ENCODE peak calls at places on chromosome 7, in seven cellular contexts. One of them, this sample, is unnamed.

GRCh38 chr7:1352656-1353286 is 106.5 kb downstream of the MICALL2 start:
- DNase-seq in Calu3: no peak
- DNase-seq in NB4: no peak
- DNase-seq in dorsolateral prefrontal cortex: no peak
- DNase-seq in RWPE1: no peak
- DNase-seq in lung: no peak
- DNase-seq in PC-9: no peak
- DNase-seq in this sample: no peak

GRCh38 chr7:103632972-103633371 is 187.0 kb upstream of the SLC26A5 start:
- DNase-seq in Calu3: no peak
- DNase-seq in NB4: no peak
- DNase-seq in dorsolateral prefrontal cortex: no peak
- DNase-seq in RWPE1: peak
- DNase-seq in lung: no peak
- DNase-seq in PC-9: no peak
- DNase-seq in this sample: no peak

GRCh38 chr7:142176901-142177300 is 65.4 kb downstream of the MGAM2 start:
- DNase-seq in Calu3: no peak
- DNase-seq in NB4: peak
- DNase-seq in dorsolateral prefrontal cortex: no peak
- DNase-seq in RWPE1: no peak
- DNase-seq in lung: no peak
- DNase-seq in PC-9: no peak
- DNase-seq in this sample: no peak

GRCh38 chr7:2680792-2681490 is 7.1 kb upstream of the AMZ1 start:
- DNase-seq in Calu3: peak
- DNase-seq in NB4: peak
- DNase-seq in dorsolateral prefrontal cortex: peak
- DNase-seq in RWPE1: peak
- DNase-seq in lung: peak
- DNase-seq in PC-9: peak
- DNase-seq in this sample: peak

GRCh38 chr7:116347151-116347832 is 137.0 kb downstream of the TES start:
- DNase-seq in Calu3: no peak
- DNase-seq in NB4: no peak
- DNase-seq in dorsolateral prefrontal cortex: no peak
- DNase-seq in RWPE1: no peak
- DNase-seq in lung: no peak
- DNase-seq in PC-9: no peak
- DNase-seq in this sample: no peak

GRCh38 chr7:44050121-44050914 is 5.8 kb downstream of the DBNL start:
- DNase-seq in Calu3: no peak
- DNase-seq in NB4: no peak
- DNase-seq in dorsolateral prefrontal cortex: no peak
- DNase-seq in RWPE1: no peak
- DNase-seq in lung: no peak
- DNase-seq in PC-9: no peak
- DNase-seq in this sample: no peak

GRCh38 chr7:108457871-108458270 is 1.6 kb upstream of the NRCAM start:
- DNase-seq in Calu3: no peak
- DNase-seq in NB4: no peak
- DNase-seq in dorsolateral prefrontal cortex: no peak
- DNase-seq in RWPE1: no peak
- DNase-seq in lung: no peak
- DNase-seq in PC-9: no peak
- DNase-seq in this sample: no peak

GRCh38 chr7:141557360-141557759 is 6.2 kb downstream of the AGK start:
- DNase-seq in Calu3: no peak
- DNase-seq in NB4: no peak
- DNase-seq in dorsolateral prefrontal cortex: no peak
- DNase-seq in RWPE1: no peak
- DNase-seq in lung: no peak
- DNase-seq in PC-9: no peak
- DNase-seq in this sample: no peak

GRCh38 chr7:56033671-56034432 is 17.4 kb downstream of the PSPH start:
- DNase-seq in Calu3: peak
- DNase-seq in NB4: peak
- DNase-seq in dorsolateral prefrontal cortex: peak
- DNase-seq in RWPE1: peak
- DNase-seq in lung: peak
- DNase-seq in PC-9: peak
- DNase-seq in this sample: peak

GRCh38 chr7:101363734-101364374 is 1.2 kb downstream of the COL26A1 start:
- DNase-seq in Calu3: peak
- DNase-seq in NB4: peak
- DNase-seq in dorsolateral prefrontal cortex: no peak
- DNase-seq in RWPE1: peak
- DNase-seq in lung: peak
- DNase-seq in PC-9: peak
- DNase-seq in this sample: peak

GRCh38 chr7:80781146-80781545 is 137.7 kb downstream of the SEMA3C start:
- DNase-seq in Calu3: no peak
- DNase-seq in NB4: no peak
- DNase-seq in dorsolateral prefrontal cortex: no peak
- DNase-seq in RWPE1: no peak
- DNase-seq in lung: no peak
- DNase-seq in PC-9: no peak
- DNase-seq in this sample: no peak

GRCh38 chr7:37408241-37408884 is 40.3 kb downstream of the ELMO1 start:
- DNase-seq in Calu3: no peak
- DNase-seq in NB4: peak
- DNase-seq in dorsolateral prefrontal cortex: no peak
- DNase-seq in RWPE1: no peak
- DNase-seq in lung: no peak
- DNase-seq in PC-9: no peak
- DNase-seq in this sample: no peak

GRCh38 chr7:47677664-47678063 is 95.8 kb upstream of the TNS3 start:
- DNase-seq in Calu3: no peak
- DNase-seq in NB4: no peak
- DNase-seq in dorsolateral prefrontal cortex: no peak
- DNase-seq in RWPE1: no peak
- DNase-seq in lung: no peak
- DNase-seq in PC-9: peak
- DNase-seq in this sample: no peak

GRCh38 chr7:101017099-101017777 is 2.6 kb upstream of the MUC17 start:
- DNase-seq in Calu3: peak
- DNase-seq in NB4: peak
- DNase-seq in dorsolateral prefrontal cortex: no peak
- DNase-seq in RWPE1: peak
- DNase-seq in lung: peak
- DNase-seq in PC-9: peak
- DNase-seq in this sample: no peak

GRCh38 chr7:80088705-80089104 is 45.9 kb upstream of the GNAI1 start:
- DNase-seq in Calu3: no peak
- DNase-seq in NB4: no peak
- DNase-seq in dorsolateral prefrontal cortex: no peak
- DNase-seq in RWPE1: no peak
- DNase-seq in lung: no peak
- DNase-seq in PC-9: no peak
- DNase-seq in this sample: no peak

GRCh38 chr7:4665661-4666060 is 16.4 kb upstream of the FOXK1 start:
- DNase-seq in Calu3: no peak
- DNase-seq in NB4: peak
- DNase-seq in dorsolateral prefrontal cortex: no peak
- DNase-seq in RWPE1: no peak
- DNase-seq in lung: no peak
- DNase-seq in PC-9: no peak
- DNase-seq in this sample: no peak

GRCh38 chr7:147332988-147333387 is 1216.4 kb downstream of the CNTNAP2 start:
- DNase-seq in Calu3: no peak
- DNase-seq in NB4: no peak
- DNase-seq in dorsolateral prefrontal cortex: no peak
- DNase-seq in RWPE1: no peak
- DNase-seq in lung: no peak
- DNase-seq in PC-9: no peak
- DNase-seq in this sample: no peak

DNA sequence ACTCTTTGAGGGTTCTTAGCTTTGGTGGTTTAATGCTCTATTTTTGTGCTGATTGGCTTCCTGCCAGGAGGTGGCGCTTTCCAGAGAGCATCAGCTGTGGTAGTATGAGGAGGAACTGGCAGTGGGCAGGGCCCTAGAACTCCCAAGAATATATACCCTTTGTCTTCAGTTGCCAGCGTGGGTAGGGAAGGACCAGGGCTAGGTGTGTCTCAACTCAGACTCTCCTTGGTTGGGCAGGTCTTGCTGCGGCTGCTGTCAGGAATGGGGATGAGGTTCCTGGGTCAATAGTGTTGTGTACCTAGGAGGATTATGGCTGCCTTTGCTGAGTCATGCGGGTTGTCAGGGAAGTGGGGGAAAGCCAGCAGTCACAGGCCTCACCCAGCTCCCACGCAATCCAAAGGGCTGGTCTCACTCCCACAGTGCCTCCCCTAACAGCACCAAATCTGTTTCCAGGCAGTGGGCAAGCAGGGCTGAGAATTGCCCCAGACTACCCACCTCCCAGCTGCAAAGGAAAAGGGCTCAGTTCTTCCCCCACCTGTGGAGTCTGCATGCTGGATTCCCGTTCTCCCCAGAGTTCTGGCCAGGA is 191.5 kb downstream of the PHTF2 start:
- DNase-seq in Calu3: peak
- DNase-seq in NB4: peak
- DNase-seq in dorsolateral prefrontal cortex: no peak
- DNase-seq in RWPE1: no peak
- DNase-seq in lung: no peak
- DNase-seq in PC-9: peak
- DNase-seq in this sample: no peak
- TF ChIP-seq CTCF in Calu3: no peak
- TF ChIP-seq CTCF in NB4: peak
- TF ChIP-seq CTCF in dorsolateral prefrontal cortex: no peak
- TF ChIP-seq CTCF in RWPE1: no peak
- TF ChIP-seq CTCF in lung: no peak
- TF ChIP-seq CTCF in PC-9: no peak
- TF ChIP-seq CTCF in this sample: no peak

GRCh38 chr7:112459645-112460044 is 9.4 kb downstream of the IFRD1 start:
- DNase-seq in Calu3: no peak
- DNase-seq in NB4: no peak
- DNase-seq in dorsolateral prefrontal cortex: no peak
- DNase-seq in RWPE1: no peak
- DNase-seq in lung: no peak
- DNase-seq in PC-9: no peak
- DNase-seq in this sample: no peak
- TF ChIP-seq CTCF in Calu3: no peak
- TF ChIP-seq CTCF in NB4: no peak
- TF ChIP-seq CTCF in dorsolateral prefrontal cortex: no peak
- TF ChIP-seq CTCF in RWPE1: no peak
- TF ChIP-seq CTCF in lung: no peak
- TF ChIP-seq CTCF in PC-9: no peak
- TF ChIP-seq CTCF in this sample: no peak

DNA sequence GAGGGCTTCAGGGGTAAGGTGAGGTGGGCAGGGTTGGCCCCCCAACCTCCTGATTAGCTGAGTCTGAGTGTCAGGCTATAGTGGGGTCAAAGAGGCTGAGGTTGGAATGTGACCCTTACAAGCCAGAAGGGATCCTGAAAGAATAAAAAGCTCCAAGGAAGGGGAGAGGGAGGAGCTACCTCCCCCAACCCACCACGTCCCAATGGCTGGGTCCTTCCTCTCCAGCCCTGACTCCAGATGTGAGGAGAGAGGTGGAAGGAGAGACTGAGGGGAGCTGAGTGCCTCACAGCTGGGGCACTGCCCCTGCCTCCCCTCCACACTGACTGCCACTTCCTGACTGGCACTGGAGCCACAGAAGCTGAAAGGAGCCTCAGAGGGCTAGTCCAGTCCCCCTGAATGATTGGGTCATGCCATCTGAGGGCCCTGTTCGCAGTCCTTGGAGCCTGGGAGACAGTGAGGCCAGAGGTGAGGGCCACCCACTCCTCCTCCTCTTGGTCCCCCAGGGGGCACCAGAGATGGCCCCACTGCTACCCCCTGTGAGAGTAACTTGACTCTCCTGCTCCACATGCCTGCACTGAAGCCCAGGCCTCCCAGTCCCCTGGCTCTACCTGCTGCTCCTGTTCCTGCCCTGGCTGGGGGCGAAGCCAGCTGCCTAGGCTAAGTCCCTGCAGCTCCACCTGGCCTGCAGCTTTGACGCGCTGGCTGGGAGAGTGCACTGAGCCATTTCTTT is 20.5 kb downstream of the IMPDH1 start:
- DNase-seq in Calu3: no peak
- DNase-seq in NB4: no peak
- DNase-seq in dorsolateral prefrontal cortex: no peak
- DNase-seq in RWPE1: no peak
- DNase-seq in lung: no peak
- DNase-seq in PC-9: no peak
- DNase-seq in this sample: no peak
- TF ChIP-seq CTCF in Calu3: no peak
- TF ChIP-seq CTCF in NB4: no peak
- TF ChIP-seq CTCF in dorsolateral prefrontal cortex: no peak
- TF ChIP-seq CTCF in RWPE1: no peak
- TF ChIP-seq CTCF in lung: no peak
- TF ChIP-seq CTCF in PC-9: no peak
- TF ChIP-seq CTCF in this sample: no peak

GRCh38 chr7:104772405-104772821 is 241.6 kb upstream of the KMT2E start:
- DNase-seq in Calu3: no peak
- DNase-seq in NB4: no peak
- DNase-seq in dorsolateral prefrontal cortex: no peak
- DNase-seq in RWPE1: no peak
- DNase-seq in lung: no peak
- DNase-seq in PC-9: no peak
- DNase-seq in this sample: no peak
- TF ChIP-seq CTCF in Calu3: no peak
- TF ChIP-seq CTCF in NB4: no peak
- TF ChIP-seq CTCF in dorsolateral prefrontal cortex: no peak
- TF ChIP-seq CTCF in RWPE1: no peak
- TF ChIP-seq CTCF in lung: no peak
- TF ChIP-seq CTCF in PC-9: no peak
- TF ChIP-seq CTCF in this sample: no peak